ENCODE peak calls at places on chromosomes 11 and 22, in four cellular contexts. A, Y, E and J are unnamed samples.

GRCh38 chr11:62193954-62194353 is 3.9 kb downstream of the SCGB1D1 start:
- DNase-seq in A (no peak), Y (no peak), E (no peak), J (no peak)

GRCh38 chr11:64687641-64688533 is 35.1 kb downstream of the NRXN2 start:
- DNase-seq in A (no peak), Y (no peak), E (no peak), J (no peak)

GRCh38 chr11:99257131-99257530 is 236.4 kb downstream of the CNTN5 start:
- DNase-seq in A (no peak), Y (no peak), E (no peak), J (no peak)

GRCh38 chr22:45970709-45971388 is 6.1 kb downstream of the WNT7B start:
- DNase-seq in A (no peak), Y (no peak), E (no peak), J (no peak)

GRCh38 chr11:115168229-115168671 is 336.0 kb downstream of the CADM1 start:
- DNase-seq in A (no peak), Y (no peak), E (peak), J (no peak)

GRCh38 chr11:73530109-73530508 is 67.8 kb downstream of the FAM168A start:
- DNase-seq in A (no peak), Y (no peak), E (no peak), J (no peak)

GRCh38 chr11:109772846-109773400 is 320.3 kb upstream of the ZC3H12C start:
- DNase-seq in A (no peak), Y (no peak), E (peak), J (peak)

GRCh38 chr22:27756212-27756660 is 45.3 kb downstream of the MN1 start:
- DNase-seq in A (no peak), Y (no peak), E (no peak), J (no peak)

GRCh38 chr22:38513063-38513462 is 7.0 kb upstream of the DDX17 start:
- DNase-seq in A (no peak), Y (no peak), E (no peak), J (peak)

GRCh38 chr11:2202900-2203439 is 31.4 kb upstream of the TH start:
- DNase-seq in A (no peak), Y (no peak), E (no peak), J (no peak)

GRCh38 chr11:67230886-67231285 is 35.4 kb upstream of the GRK2 start:
- DNase-seq in A (no peak), Y (no peak), E (no peak), J (no peak)

GRCh38 chr11:15875934-15876333 is 480.4 kb downstream of the SOX6 start:
- DNase-seq in A (no peak), Y (no peak), E (no peak), J (no peak)

GRCh38 chr11:12598330-12599256 is 75.6 kb upstream of the TEAD1 start:
- DNase-seq in A (no peak), Y (no peak), E (no peak), J (no peak)

GRCh38 chr11:74754507-74755255 is 6.0 kb downstream of the RNF169 start:
- DNase-seq in A (no peak), Y (peak), E (no peak), J (no peak)

GRCh38 chr11:35006389-35007128 is 90.1 kb downstream of the PDHX start:
- DNase-seq in A (no peak), Y (no peak), E (no peak), J (no peak)

GRCh38 chr11:119339581-119340334 is 925 bp downstream of the C1QTNF5 start:
- DNase-seq in A (peak), Y (peak), E (peak), J (no peak)

GRCh38 chr22:49948958-49949913 is 11.3 kb upstream of the PIM3 start:
- DNase-seq in A (no peak), Y (no peak), E (no peak), J (no peak)

GRCh38 chr11:130243816-130244215 is 70.9 kb downstream of the ZBTB44 start:
- DNase-seq in A (no peak), Y (no peak), E (no peak), J (no peak)

GRCh38 chr11:46295312-46295995 is 18.0 kb downstream of the CREB3L1 start:
- DNase-seq in A (peak), Y (no peak), E (peak), J (peak)

GRCh38 chr11:14444441-14445189 is 55.0 kb downstream of the COPB1 start:
- DNase-seq in A (no peak), Y (no peak), E (no peak), J (no peak)